ENCODE peak calls at places on chromosomes 6 and 20, in eight cellular contexts. B is T follicular helper cell, A is cardiac fibroblast, T is hippocampal formation, R is NCI-H524 treated with DMSO at 0.1 percent for 48 hours, U is ELR, H is globus pallidus, F is T-helper 17 cell. Y is an unnamed sample.
A peak's percentile ranks its signal among the peaks of the same experiment; 100 is the strongest.

GRCh38 chr6:168827484-168827883 is 386.5 kb downstream of the SMOC2 start:
- DNase-seq in B (no peak), A (no peak), T (no peak), R (no peak), U (no peak), H (no peak), F (no peak), Y (no peak)

GRCh38 chr6:56862415-56863175 is 92.3 kb upstream of the BEND6 start:
- DNase-seq in B (no peak), A (peak; percentile 43), T (no peak), R (peak; percentile 8), U (peak; percentile 65), H (no peak), F (no peak), Y (peak; percentile 73)

GRCh38 chr6:134585529-134585873 is 267.6 kb upstream of the SGK1 start:
- DNase-seq in B (no peak), A (no peak), T (no peak), R (no peak), U (no peak), H (no peak), F (no peak), Y (no peak)

GRCh38 chr6:29749668-29750067 is 26.4 kb downstream of the HLA-F start:
- DNase-seq in B (no peak), A (no peak), T (no peak), R (no peak), U (no peak), H (no peak), F (no peak), Y (no peak)

GRCh38 chr20:36881331-36881730 is 5.4 kb downstream of the TLDC2 start:
- DNase-seq in B (no peak), A (no peak), T (no peak), R (no peak), U (no peak), H (no peak), F (no peak), Y (no peak)

GRCh38 chr6:21132856-21133610 is 460.5 kb upstream of the SOX4 start:
- DNase-seq in B (no peak), A (peak; percentile 11), T (no peak), R (no peak), U (no peak), H (no peak), F (no peak), Y (no peak)

GRCh38 chr20:25372584-25373336 is 17.9 kb downstream of the ABHD12 start:
- DNase-seq in B (no peak), A (peak; percentile 97), T (no peak), R (no peak), U (peak; percentile 96), H (no peak), F (no peak), Y (peak; percentile 91)

GRCh38 chr20:51497542-51498467 is 44.7 kb downstream of the NFATC2 start:
- DNase-seq in B (peak; percentile 22), A (peak; percentile 28), T (no peak), R (no peak), U (no peak), H (no peak), F (no peak), Y (peak; percentile 43)

GRCh38 chr6:32967151-32968091 is 973 bp upstream of the BRD2 start:
- DNase-seq in B (no peak), A (peak; percentile 59), T (peak; percentile 65), R (peak; percentile 66), U (peak; percentile 72), H (peak; percentile 74), F (no peak), Y (peak; percentile 58)

GRCh38 chr6:131660195-131660594 is 23.1 kb downstream of the ENPP3 start:
- DNase-seq in B (no peak), A (peak; percentile 67), T (no peak), R (no peak), U (peak; percentile 78), H (no peak), F (no peak), Y (peak; percentile 65)

GRCh38 chr20:37804584-37805566 is 98.1 kb upstream of the VSTM2L start:
- DNase-seq in B (no peak), A (peak; percentile 19), T (peak; percentile 36), R (no peak), U (no peak), H (peak; percentile 73), F (no peak), Y (no peak)